ENCODE peak calls at places on chromosomes 3 and 15, in five cellular contexts. U is dorsolateral prefrontal cortex, X is ovary, Z is fibroblast of lung, Q is lung. F is an unnamed sample.

GRCh38 chr3:37990527-37990926 is at the start of gene VILL:
- DNase-seq in U (peak; percentile 16), X (no peak), Z (no peak), Q (no peak), F (no peak)

GRCh38 chr15:53829471-53829870 is 70.0 kb upstream of the WDR72 start:
- DNase-seq in U (no peak), X (no peak), Z (no peak), Q (no peak), F (no peak)

GRCh38 chr3:49277357-49277723 is 308 bp upstream of the C3orf62 start:
- DNase-seq in U (no peak), X (no peak), Z (peak; percentile 21), Q (no peak), F (no peak)

GRCh38 chr3:128620268-128620691 is 30.3 kb downstream of the RPN1 start:
- DNase-seq in U (no peak), X (no peak), Z (peak; percentile 8), Q (no peak), F (no peak)

GRCh38 chr15:38666865-38667264 is 102.3 kb upstream of the RASGRP1 start:
- DNase-seq in U (no peak), X (no peak), Z (no peak), Q (no peak), F (no peak)

GRCh38 chr3:191412764-191413163 is 48.2 kb upstream of the PYDC2 start:
- DNase-seq in U (no peak), X (no peak), Z (peak; percentile 92), Q (no peak), F (no peak)

GRCh38 chr3:123158899-123159390 is 42.8 kb upstream of the SEC22A start:
- DNase-seq in U (no peak), X (no peak), Z (no peak), Q (no peak), F (no peak)

GRCh38 chr3:82384176-82384575 is 622.7 kb upstream of the GBE1 start:
- DNase-seq in U (no peak), X (no peak), Z (no peak), Q (no peak), F (no peak)

GRCh38 chr3:50370594-50370993 is 11.3 kb upstream of the TMEM115 start:
- DNase-seq in U (peak; percentile 48), X (no peak), Z (no peak), Q (no peak), F (no peak)

GRCh38 chr15:25492315-25492714 is 53.5 kb upstream of the UBE3A start:
- DNase-seq in U (no peak), X (no peak), Z (no peak), Q (no peak), F (no peak)

GRCh38 chr3:63279000-63279366 is 875 bp downstream of the SYNPR start:
- DNase-seq in U (no peak), X (no peak), Z (peak; percentile 4), Q (no peak), F (no peak)

GRCh38 chr3:123116116-123116515 is 49.3 kb downstream of the PDIA5 start:
- DNase-seq in U (no peak), X (no peak), Z (no peak), Q (no peak), F (no peak)

GRCh38 chr3:35723480-35724097 is 84.3 kb downstream of the ARPP21 start:
- DNase-seq in U (no peak), X (no peak), Z (peak; percentile 2), Q (no peak), F (no peak)

GRCh38 chr3:173584834-173585831 is 187.6 kb downstream of the NLGN1 start:
- DNase-seq in U (peak; percentile 53), X (peak; percentile 26), Z (peak; percentile 79), Q (no peak), F (peak; percentile 24)
- H3K27ac ChIP-seq in U (peak overlapping the region; percentile 54), X (no peak overlapping the region), Z (no peak overlapping the region), Q (no peak overlapping the region), F (peak overlapping the region; percentile 43)

GRCh38 chr3:188416041-188416440 is 262.1 kb downstream of the LPP start:
- DNase-seq in U (no peak), X (no peak), Z (peak; percentile 41), Q (no peak), F (no peak)
- H3K27ac ChIP-seq in U (no peak overlapping the region), X (no peak overlapping the region), Z (no peak overlapping the region), Q (no peak overlapping the region), F (no peak overlapping the region)

GRCh38 chr3:194351952-194352536 is 916 bp upstream of the CPN2 start:
- DNase-seq in U (no peak), X (no peak), Z (no peak), Q (no peak), F (no peak)

GRCh38 chr3:194348354-194348753 is 2.8 kb downstream of the CPN2 start:
- DNase-seq in U (no peak), X (no peak), Z (no peak), Q (no peak), F (no peak)

GRCh38 chr3:194350726-194351071 is 429 bp downstream of the CPN2 start:
- DNase-seq in U (no peak), X (no peak), Z (no peak), Q (no peak), F (no peak)

GRCh38 chr3:194352631-194353290 is 1.6 kb upstream of the CPN2 start:
- DNase-seq in U (no peak), X (no peak), Z (no peak), Q (no peak), F (no peak)

GRCh38 chr3:194351080-194351672 is at the start of gene CPN2:
- DNase-seq in U (no peak), X (no peak), Z (no peak), Q (no peak), F (no peak)
- H3K27ac ChIP-seq in U (no peak within 1 kb of the TSS), X (no peak within 1 kb of the TSS), Z (no peak within 1 kb of the TSS), Q (no peak within 1 kb of the TSS), F (no peak within 1 kb of the TSS)

DNA sequence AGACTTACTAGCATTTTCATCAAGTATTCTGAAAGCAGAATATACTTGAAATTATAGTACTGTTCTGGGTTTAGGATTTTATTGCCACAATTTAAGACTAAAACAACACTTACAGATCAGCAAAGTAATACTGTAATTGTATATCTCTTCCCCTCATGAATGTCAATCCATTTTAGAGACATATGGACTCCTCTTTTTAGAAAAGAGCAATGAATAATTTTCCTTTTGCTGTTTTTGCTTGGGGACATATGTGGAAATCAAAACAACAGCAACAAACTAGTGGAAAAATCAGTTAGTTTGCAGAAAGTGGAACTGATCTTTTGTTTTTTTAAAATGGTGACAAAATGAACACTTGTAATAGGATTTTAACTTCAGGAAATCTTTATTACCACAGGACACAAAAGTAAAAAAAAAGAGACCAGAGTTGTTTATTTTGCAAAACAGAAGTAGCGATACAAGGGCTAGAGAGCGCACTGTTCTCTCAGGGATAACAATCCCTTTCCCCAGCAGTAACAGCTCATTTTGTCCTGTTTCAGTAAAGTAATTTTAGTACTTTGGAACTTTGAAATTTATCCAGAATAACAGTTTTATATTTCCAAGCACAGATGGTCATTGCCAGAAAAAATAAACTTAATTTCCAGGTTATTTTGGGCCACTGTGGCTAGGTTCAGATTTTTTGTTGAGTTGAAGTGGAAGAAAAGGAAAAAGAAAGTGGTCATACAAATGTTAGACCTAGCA is 17.1 kb downstream of the LEKR1 start:
- DNase-seq in U (no peak), X (no peak), Z (no peak), Q (no peak), F (no peak)
- H3K27ac ChIP-seq in U (no peak overlapping the region), X (no peak overlapping the region), Z (no peak overlapping the region), Q (no peak overlapping the region), F (no peak overlapping the region)

GRCh38 chr3:130828931-130829574 is 64.8 kb upstream of the ATP2C1 start:
- DNase-seq in U (no peak), X (no peak), Z (no peak), Q (no peak), F (no peak)
- H3K27ac ChIP-seq in U (no peak overlapping the region), X (no peak overlapping the region), Z (no peak overlapping the region), Q (no peak overlapping the region), F (no peak overlapping the region)

DNA sequence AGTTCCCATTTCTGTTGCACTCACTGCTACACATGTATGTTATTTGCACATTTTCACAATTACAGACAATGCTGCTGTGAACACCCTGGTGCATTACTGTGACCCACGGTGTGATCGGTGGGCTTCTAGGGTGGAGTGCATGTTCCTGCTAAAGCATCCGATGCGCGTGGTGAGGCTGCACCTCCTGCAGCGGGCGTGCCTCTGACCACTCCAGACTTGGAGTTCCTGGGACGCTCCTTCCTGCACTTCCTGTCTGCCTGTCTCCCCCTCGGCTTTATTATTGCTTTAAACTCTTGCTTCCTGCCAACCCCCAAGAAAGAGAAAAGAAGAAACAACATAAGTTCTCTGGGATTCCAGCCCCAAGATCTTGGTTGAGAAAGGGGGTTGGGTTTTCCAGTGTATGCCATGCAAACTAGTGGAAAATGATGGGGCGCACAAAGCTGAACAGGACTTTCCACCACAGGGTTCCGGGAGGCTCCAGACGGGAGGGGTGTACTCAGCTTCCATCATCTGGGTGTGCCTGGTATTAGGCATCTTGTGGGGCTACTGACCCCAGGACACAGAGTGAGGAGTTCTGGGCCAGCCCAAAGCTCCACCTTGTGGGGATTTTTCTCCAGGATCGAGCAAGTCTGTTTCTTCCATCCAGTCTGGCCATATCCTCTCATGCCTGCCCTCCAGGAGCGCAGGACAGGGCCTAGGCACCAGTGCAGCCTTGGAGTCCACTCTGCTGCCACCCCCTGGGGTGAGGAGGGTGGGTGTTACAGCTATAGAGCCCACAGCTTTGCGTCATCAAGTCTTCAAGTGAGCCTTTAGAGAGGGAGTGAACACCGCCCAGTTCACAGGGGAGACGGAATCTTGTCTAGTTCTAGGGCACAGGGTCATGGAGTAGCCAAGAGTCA is 11.2 kb downstream of the RPL32 start:
- DNase-seq in U (no peak), X (no peak), Z (no peak), Q (no peak), F (no peak)
- H3K27ac ChIP-seq in U (no peak overlapping the region), X (no peak overlapping the region), Z (no peak overlapping the region), Q (no peak overlapping the region), F (no peak overlapping the region)

F was measured in substantia nigra.